ENCODE peak calls at places on chromosomes 4 and X, in nine cellular contexts. W is uterus, T is kidney, M is RWPE1, X is AG04450, Q is H1, I is right atrium auricular region, S is upper lobe of left lung, N is pancreas. C is an unnamed sample.

GRCh38 chr4:182768821-182769220 is 148.4 kb downstream of the DCTD start:
- DNase-seq in W (no peak), T (no peak), M (no peak), X (no peak), Q (no peak), I (no peak), S (no peak), N (no peak), C (no peak)

GRCh38 chr4:52100062-52100461 is 49.0 kb downstream of the SPATA18 start:
- DNase-seq in W (no peak), T (no peak), M (no peak), X (no peak), Q (no peak), I (no peak), S (no peak), N (no peak), C (no peak)

GRCh38 chrX:40170830-40171512 is 73.2 kb upstream of the BCOR start:
- DNase-seq in W (peak; percentile 27), T (no peak), M (no peak), X (no peak), Q (no peak), I (no peak), S (no peak), N (no peak), C (peak; percentile 86)

GRCh38 chrX:12460929-12461328 is 322.7 kb downstream of the FRMPD4 start:
- DNase-seq in W (no peak), T (no peak), M (no peak), X (no peak), Q (no peak), I (no peak), S (no peak), N (no peak), C (no peak)

GRCh38 chr4:120692964-120693363 is 229.6 kb downstream of the PRDM5 start:
- DNase-seq in W (no peak), T (no peak), M (peak; percentile 53), X (peak; percentile 66), Q (no peak), I (no peak), S (no peak), N (peak; percentile 18), C (no peak)

GRCh38 chr4:184793735-184794355 is 31.9 kb downstream of the ACSL1 start:
- DNase-seq in W (no peak), T (no peak), M (no peak), X (no peak), Q (no peak), I (no peak), S (no peak), N (no peak), C (no peak)

GRCh38 chrX:123036401-123036800 is 147.7 kb upstream of the GRIA3 start:
- DNase-seq in W (no peak), T (no peak), M (no peak), X (no peak), Q (no peak), I (no peak), S (no peak), N (no peak), C (no peak)

GRCh38 chrX:119887721-119888425 is 7.8 kb upstream of the AKAP14 start:
- DNase-seq in W (peak; percentile 24), T (peak; percentile 79), M (peak; percentile 20), X (no peak), Q (peak; percentile 53), I (no peak), S (peak; percentile 82), N (peak; percentile 33), C (peak; percentile 88)

GRCh38 chrX:17441965-17442364 is 67.0 kb downstream of the NHS start:
- DNase-seq in W (no peak), T (no peak), M (peak; percentile 29), X (no peak), Q (no peak), I (no peak), S (no peak), N (no peak), C (no peak)

GRCh38 chrX:142977128-142977914 is 48.4 kb upstream of the SPANXN4 start:
- DNase-seq in W (no peak), T (no peak), M (no peak), X (no peak), Q (no peak), I (no peak), S (no peak), N (no peak), C (no peak)

GRCh38 chrX:95058815-95059214 is 1384.8 kb downstream of the FAM133A start:
- DNase-seq in W (no peak), T (no peak), M (peak; percentile 1), X (peak; percentile 13), Q (no peak), I (no peak), S (no peak), N (no peak), C (no peak)

GRCh38 chr4:7769936-7770674 is 169.6 kb downstream of the AFAP1 start:
- DNase-seq in W (no peak), T (no peak), M (peak; percentile 6), X (no peak), Q (no peak), I (no peak), S (peak; percentile 58), N (no peak), C (no peak)

GRCh38 chr4:31575504-31575903 is 855.3 kb downstream of the PCDH7 start:
- DNase-seq in W (no peak), T (no peak), M (no peak), X (no peak), Q (no peak), I (no peak), S (no peak), N (no peak), C (no peak)

GRCh38 chr4:128525387-128525786 is 237.8 kb upstream of the PGRMC2 start:
- DNase-seq in W (no peak), T (no peak), M (no peak), X (no peak), Q (no peak), I (no peak), S (no peak), N (no peak), C (no peak)

GRCh38 chrX:22944945-22945344 is 54.8 kb upstream of the DDX53 start:
- DNase-seq in W (no peak), T (no peak), M (no peak), X (no peak), Q (no peak), I (no peak), S (no peak), N (no peak), C (no peak)

GRCh38 chrX:22952011-22952410 is 47.7 kb upstream of the DDX53 start:
- DNase-seq in W (no peak), T (no peak), M (no peak), X (no peak), Q (no peak), I (no peak), S (no peak), N (no peak), C (no peak)

DNA sequence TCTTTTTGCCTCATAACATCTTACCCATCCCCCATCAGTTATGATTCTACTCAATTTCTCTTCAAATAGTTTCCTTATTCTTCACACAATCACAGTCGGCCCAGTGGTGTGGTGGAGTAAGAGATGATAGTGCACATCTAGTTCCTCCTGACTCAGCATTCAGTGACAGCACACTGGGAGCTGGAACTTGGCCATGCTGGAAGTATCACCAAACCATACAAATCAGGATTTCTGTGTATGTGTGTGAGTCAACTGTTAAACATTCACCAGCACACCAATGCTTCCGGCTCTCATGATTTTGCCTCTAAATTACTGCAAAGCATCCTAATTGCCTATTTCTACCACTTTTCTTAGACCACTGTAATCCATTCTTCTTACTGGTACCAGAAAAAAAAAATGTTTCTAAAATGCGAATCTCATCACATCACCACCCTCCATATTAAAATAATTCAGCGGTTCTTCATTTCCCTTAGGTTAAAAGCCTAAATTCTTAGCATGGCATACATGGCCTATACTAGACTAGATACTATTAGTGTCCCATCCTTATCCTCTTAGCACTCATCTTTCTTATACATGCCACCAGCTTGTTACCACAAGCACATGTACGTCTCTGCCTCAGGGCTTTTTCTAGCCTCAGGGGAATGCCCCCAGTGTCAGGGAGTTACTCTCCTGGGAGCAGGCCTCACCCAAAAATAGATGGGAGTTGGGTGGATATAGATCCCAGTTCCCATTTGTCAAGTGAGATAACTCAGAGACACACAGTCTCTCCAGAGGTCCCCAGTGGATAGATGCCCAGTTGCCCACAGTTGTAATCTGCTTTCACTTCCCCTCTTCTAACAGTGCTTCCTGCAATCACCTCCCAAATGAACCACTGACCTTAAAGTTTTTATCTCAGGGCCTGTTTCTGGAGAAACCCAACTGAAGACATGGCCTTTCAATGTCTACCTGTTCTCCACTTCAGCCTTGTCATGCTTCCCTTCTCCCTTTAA is 49.2 kb upstream of the DDX53 start:
- DNase-seq in W (no peak), T (peak; percentile 74), M (peak; percentile 46), X (peak; percentile 57), Q (no peak), I (no peak), S (no peak), N (peak; percentile 17), C (no peak)
- H3K27ac ChIP-seq in W (no peak overlapping the region), T (no peak overlapping the region), M (no peak overlapping the region), X (no peak overlapping the region), Q (no peak overlapping the region), I (no peak overlapping the region), S (no peak overlapping the region), N (no peak overlapping the region), C (no peak overlapping the region)

GRCh38 chr4:99803702-99804101 is 12.9 kb upstream of the DAPP1 start:
- DNase-seq in W (no peak), T (no peak), M (no peak), X (no peak), Q (no peak), I (no peak), S (no peak), N (no peak), C (no peak)

GRCh38 chr4:99801005-99801699 is 15.5 kb upstream of the DAPP1 start:
- DNase-seq in W (no peak), T (no peak), M (no peak), X (no peak), Q (no peak), I (no peak), S (no peak), N (no peak), C (no peak)

GRCh38 chr4:99800332-99801004 is 16.2 kb upstream of the DAPP1 start:
- DNase-seq in W (no peak), T (no peak), M (no peak), X (no peak), Q (no peak), I (no peak), S (no peak), N (no peak), C (no peak)
- H3K27ac ChIP-seq in W (no peak overlapping the region), T (no peak overlapping the region), M (no peak overlapping the region), X (no peak overlapping the region), Q (no peak overlapping the region), I (no peak overlapping the region), S (peak overlapping the region; percentile 1), N (no peak overlapping the region), C (no peak overlapping the region)

GRCh38 chrX:15465896-15466651 is 27.1 kb downstream of the PIR start:
- DNase-seq in W (no peak), T (no peak), M (no peak), X (no peak), Q (no peak), I (no peak), S (no peak), N (no peak), C (peak; percentile 19)
- H3K27ac ChIP-seq in W (peak overlapping the region; percentile 39), T (no peak overlapping the region), M (no peak overlapping the region), X (no peak overlapping the region), Q (no peak overlapping the region), I (no peak overlapping the region), S (no peak overlapping the region), N (no peak overlapping the region), C (no peak overlapping the region)

DNA sequence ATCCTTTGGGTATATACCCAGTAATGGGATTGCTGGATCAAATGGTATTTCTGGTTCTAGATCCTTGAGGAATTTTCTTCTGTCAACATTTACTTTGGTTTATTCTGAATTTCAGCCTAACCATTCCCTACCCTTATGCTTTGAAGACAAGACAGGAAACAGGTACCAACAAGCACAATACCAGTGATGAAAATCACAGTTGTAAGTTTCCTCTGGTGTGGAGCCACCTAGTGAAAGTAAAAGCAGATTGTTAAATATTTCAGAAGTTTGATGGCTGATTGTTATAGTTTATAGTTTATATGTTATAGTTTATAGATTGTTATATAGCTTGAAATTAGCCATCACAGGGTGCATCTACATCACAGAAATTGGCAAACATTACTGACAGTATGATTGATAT is 104.5 kb upstream of the AGA start:
- DNase-seq in W (no peak), T (no peak), M (peak; percentile 20), X (no peak), Q (no peak), I (no peak), S (no peak), N (no peak), C (no peak)
- H3K27ac ChIP-seq in W (no peak overlapping the region), T (no peak overlapping the region), M (no peak overlapping the region), X (no peak overlapping the region), Q (no peak overlapping the region), I (no peak overlapping the region), S (no peak overlapping the region), N (no peak overlapping the region), C (no peak overlapping the region)